ENCODE peak calls at places on chromosomes 5 and 9, in nine cellular contexts. One of them, this sample, is unnamed.

GRCh38 chr9:111429175-111429574 is 55.0 kb downstream of the ECPAS start:
- DNase-seq in aorta: no peak
- DNase-seq in astrocyte: peak; percentile 23
- DNase-seq in A549: no peak
- DNase-seq in fibroblast of lung: no peak
- DNase-seq in Panc1: peak; percentile 4
- DNase-seq in hepatocyte: no peak
- DNase-seq in neuronal stem cell: no peak
- DNase-seq in transverse colon: no peak
- DNase-seq in this sample: no peak

GRCh38 chr9:16572005-16572727 is 298.3 kb downstream of the BNC2 start:
- DNase-seq in aorta: no peak
- DNase-seq in astrocyte: no peak
- DNase-seq in A549: no peak
- DNase-seq in fibroblast of lung: no peak
- DNase-seq in Panc1: no peak
- DNase-seq in hepatocyte: no peak
- DNase-seq in neuronal stem cell: peak; percentile 35
- DNase-seq in transverse colon: no peak
- DNase-seq in this sample: no peak

GRCh38 chr5:178377583-178378270 is 145.1 kb upstream of the PHYKPL start:
- DNase-seq in aorta: no peak
- DNase-seq in astrocyte: no peak
- DNase-seq in A549: no peak
- DNase-seq in fibroblast of lung: no peak
- DNase-seq in Panc1: no peak
- DNase-seq in hepatocyte: no peak
- DNase-seq in neuronal stem cell: no peak
- DNase-seq in transverse colon: no peak
- DNase-seq in this sample: no peak

GRCh38 chr5:62496152-62496551 is 82.5 kb upstream of the LRRC70 start:
- DNase-seq in aorta: no peak
- DNase-seq in astrocyte: no peak
- DNase-seq in A549: no peak
- DNase-seq in fibroblast of lung: no peak
- DNase-seq in Panc1: no peak
- DNase-seq in hepatocyte: no peak
- DNase-seq in neuronal stem cell: no peak
- DNase-seq in transverse colon: no peak
- DNase-seq in this sample: no peak

GRCh38 chr5:78007232-78007631 is 231.1 kb upstream of the TBCA start:
- DNase-seq in aorta: no peak
- DNase-seq in astrocyte: no peak
- DNase-seq in A549: no peak
- DNase-seq in fibroblast of lung: no peak
- DNase-seq in Panc1: no peak
- DNase-seq in hepatocyte: no peak
- DNase-seq in neuronal stem cell: no peak
- DNase-seq in transverse colon: no peak
- DNase-seq in this sample: no peak

GRCh38 chr9:12163775-12164458 is 529.3 kb upstream of the TYRP1 start:
- DNase-seq in aorta: no peak
- DNase-seq in astrocyte: no peak
- DNase-seq in A549: no peak
- DNase-seq in fibroblast of lung: no peak
- DNase-seq in Panc1: no peak
- DNase-seq in hepatocyte: no peak
- DNase-seq in neuronal stem cell: no peak
- DNase-seq in transverse colon: no peak
- DNase-seq in this sample: no peak

GRCh38 chr9:4318741-4319140 is 18.9 kb upstream of the GLIS3 start:
- DNase-seq in aorta: no peak
- DNase-seq in astrocyte: no peak
- DNase-seq in A549: no peak
- DNase-seq in fibroblast of lung: peak; percentile 33
- DNase-seq in Panc1: no peak
- DNase-seq in hepatocyte: no peak
- DNase-seq in neuronal stem cell: no peak
- DNase-seq in transverse colon: no peak
- DNase-seq in this sample: no peak

GRCh38 chr5:176647870-176648466 is 684 bp downstream of the TSPAN17 start:
- DNase-seq in aorta: no peak
- DNase-seq in astrocyte: no peak
- DNase-seq in A549: no peak
- DNase-seq in fibroblast of lung: no peak
- DNase-seq in Panc1: no peak
- DNase-seq in hepatocyte: peak; percentile 71
- DNase-seq in neuronal stem cell: no peak
- DNase-seq in transverse colon: peak; percentile 77
- DNase-seq in this sample: no peak

GRCh38 chr5:143153332-143154119 is 250.0 kb downstream of the NR3C1 start:
- DNase-seq in aorta: peak; percentile 87
- DNase-seq in astrocyte: peak; percentile 90
- DNase-seq in A549: no peak
- DNase-seq in fibroblast of lung: peak; percentile 97
- DNase-seq in Panc1: no peak
- DNase-seq in hepatocyte: no peak
- DNase-seq in neuronal stem cell: no peak
- DNase-seq in transverse colon: peak; percentile 57
- DNase-seq in this sample: no peak

GRCh38 chr9:113511047-113511521 is 47.6 kb downstream of the RGS3 start:
- DNase-seq in aorta: peak; percentile 69
- DNase-seq in astrocyte: no peak
- DNase-seq in A549: no peak
- DNase-seq in fibroblast of lung: no peak
- DNase-seq in Panc1: no peak
- DNase-seq in hepatocyte: no peak
- DNase-seq in neuronal stem cell: no peak
- DNase-seq in transverse colon: peak; percentile 59
- DNase-seq in this sample: no peak

GRCh38 chr5:38208782-38209378 is 49.5 kb upstream of the EGFLAM start:
- DNase-seq in aorta: no peak
- DNase-seq in astrocyte: peak; percentile 16
- DNase-seq in A549: peak; percentile 61
- DNase-seq in fibroblast of lung: peak; percentile 51
- DNase-seq in Panc1: peak; percentile 28
- DNase-seq in hepatocyte: peak; percentile 70
- DNase-seq in neuronal stem cell: peak; percentile 32
- DNase-seq in transverse colon: no peak
- DNase-seq in this sample: no peak

GRCh38 chr5:36658016-36658415 is 51.6 kb downstream of the SLC1A3 start:
- DNase-seq in aorta: no peak
- DNase-seq in astrocyte: peak; percentile 75
- DNase-seq in A549: no peak
- DNase-seq in fibroblast of lung: no peak
- DNase-seq in Panc1: no peak
- DNase-seq in hepatocyte: no peak
- DNase-seq in neuronal stem cell: no peak
- DNase-seq in transverse colon: no peak
- DNase-seq in this sample: no peak

GRCh38 chr5:135594416-135594960 is 15.7 kb upstream of the CXCL14 start:
- DNase-seq in aorta: no peak
- DNase-seq in astrocyte: no peak
- DNase-seq in A549: no peak
- DNase-seq in fibroblast of lung: no peak
- DNase-seq in Panc1: no peak
- DNase-seq in hepatocyte: no peak
- DNase-seq in neuronal stem cell: no peak
- DNase-seq in transverse colon: no peak
- DNase-seq in this sample: no peak

DNA sequence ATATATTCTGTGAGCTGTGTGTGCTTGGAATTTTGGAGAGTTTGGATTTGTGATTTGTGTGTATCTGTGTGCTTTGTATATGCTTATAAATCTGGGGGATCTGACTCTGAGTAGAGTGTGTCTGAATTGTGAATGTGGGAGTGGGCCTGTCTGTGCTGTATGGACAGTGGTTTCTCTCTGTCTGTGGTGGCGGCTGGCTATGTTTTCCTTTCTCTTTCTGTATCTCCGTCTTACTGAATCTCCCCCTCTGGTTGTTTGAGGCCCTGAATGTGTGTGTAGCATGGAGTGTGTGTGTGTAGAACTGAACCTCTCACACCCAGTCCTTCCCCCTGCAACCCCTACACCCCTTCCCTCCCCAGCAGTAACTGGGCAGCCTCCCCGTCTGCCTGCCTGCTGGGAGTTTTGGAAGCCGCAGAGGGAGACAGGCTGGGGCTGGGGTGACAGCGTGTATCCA is 4.7 kb downstream of the CXXC5 start:
- DNase-seq in aorta: no peak
- DNase-seq in astrocyte: no peak
- DNase-seq in A549: no peak
- DNase-seq in fibroblast of lung: no peak
- DNase-seq in Panc1: no peak
- DNase-seq in hepatocyte: no peak
- DNase-seq in neuronal stem cell: no peak
- DNase-seq in transverse colon: no peak
- DNase-seq in this sample: no peak
- H3K4me3 ChIP-seq in aorta: no peak overlapping the region
- H3K4me3 ChIP-seq in astrocyte: peak overlapping the region; percentile 41
- H3K4me3 ChIP-seq in A549: no peak overlapping the region
- H3K4me3 ChIP-seq in fibroblast of lung: peak overlapping the region; percentile 46
- H3K4me3 ChIP-seq in Panc1: peak overlapping the region; percentile 81
- H3K4me3 ChIP-seq in hepatocyte: no peak overlapping the region
- H3K4me3 ChIP-seq in neuronal stem cell: no peak overlapping the region
- H3K4me3 ChIP-seq in transverse colon: no peak overlapping the region
- H3K4me3 ChIP-seq in this sample: no peak overlapping the region

DNA sequence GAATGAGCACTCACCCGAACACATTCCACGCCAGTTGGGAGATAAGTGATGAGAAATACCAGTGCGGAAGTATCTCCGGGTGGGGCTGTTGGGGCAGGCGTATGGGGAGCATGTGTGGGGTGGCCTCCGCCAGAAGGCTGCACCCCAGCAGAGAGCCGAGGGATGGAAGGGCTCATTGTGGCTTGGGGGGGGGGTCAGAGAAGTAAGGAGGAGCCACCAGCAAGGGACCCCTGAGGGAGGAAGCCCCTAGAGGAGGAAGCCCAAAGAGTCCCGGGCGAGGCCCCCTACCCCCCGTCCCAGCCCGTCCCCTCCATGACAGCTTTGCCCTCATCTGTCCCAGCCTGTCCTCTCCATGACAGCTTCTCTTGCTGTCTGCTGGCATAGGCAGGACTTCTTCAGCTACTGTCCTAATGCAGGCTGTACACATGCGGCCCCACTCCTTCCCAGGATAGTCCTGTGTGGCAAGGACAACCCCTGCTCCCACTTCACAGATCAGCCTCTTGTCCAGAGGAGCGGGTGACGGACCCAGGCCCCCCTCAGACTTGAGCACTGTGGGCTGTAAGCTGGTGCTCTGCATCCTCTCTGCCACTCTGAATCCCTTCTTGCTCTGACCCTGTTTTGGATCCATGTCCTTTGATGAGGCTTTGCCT is 239.6 kb downstream of the CACNA1B start:
- DNase-seq in aorta: no peak
- DNase-seq in astrocyte: no peak
- DNase-seq in A549: no peak
- DNase-seq in fibroblast of lung: no peak
- DNase-seq in Panc1: no peak
- DNase-seq in hepatocyte: peak; percentile 2
- DNase-seq in neuronal stem cell: no peak
- DNase-seq in transverse colon: no peak
- DNase-seq in this sample: no peak
- H3K9me3 ChIP-seq in aorta: no peaks in the 10 kb centered on the region
- H3K9me3 ChIP-seq in astrocyte: peaks cover 7% of the 10 kb centered on the region
- H3K9me3 ChIP-seq in A549: no peaks in the 10 kb centered on the region
- H3K9me3 ChIP-seq in fibroblast of lung: no peaks in the 10 kb centered on the region
- H3K9me3 ChIP-seq in Panc1: no peaks in the 10 kb centered on the region
- H3K9me3 ChIP-seq in hepatocyte: no peaks in the 10 kb centered on the region
- H3K9me3 ChIP-seq in neuronal stem cell: peaks cover 44% of the 10 kb centered on the region
- H3K9me3 ChIP-seq in transverse colon: no peaks in the 10 kb centered on the region
- H3K9me3 ChIP-seq in this sample: no peaks in the 10 kb centered on the region

GRCh38 chr5:79509244-79509880 is 4.6 kb downstream of the HOMER1 start:
- DNase-seq in aorta: no peak
- DNase-seq in astrocyte: no peak
- DNase-seq in A549: no peak
- DNase-seq in fibroblast of lung: no peak
- DNase-seq in Panc1: no peak
- DNase-seq in hepatocyte: no peak
- DNase-seq in neuronal stem cell: no peak
- DNase-seq in transverse colon: no peak
- DNase-seq in this sample: no peak

GRCh38 chr5:79510638-79511037 is 3.3 kb downstream of the HOMER1 start:
- DNase-seq in aorta: no peak
- DNase-seq in astrocyte: no peak
- DNase-seq in A549: no peak
- DNase-seq in fibroblast of lung: no peak
- DNase-seq in Panc1: no peak
- DNase-seq in hepatocyte: no peak
- DNase-seq in neuronal stem cell: no peak
- DNase-seq in transverse colon: no peak
- DNase-seq in this sample: no peak

GRCh38 chr5:79507251-79508205 is 6.4 kb downstream of the HOMER1 start:
- DNase-seq in aorta: no peak
- DNase-seq in astrocyte: no peak
- DNase-seq in A549: no peak
- DNase-seq in fibroblast of lung: no peak
- DNase-seq in Panc1: no peak
- DNase-seq in hepatocyte: no peak
- DNase-seq in neuronal stem cell: no peak
- DNase-seq in transverse colon: no peak
- DNase-seq in this sample: no peak

GRCh38 chr5:79508354-79508753 is 5.6 kb downstream of the HOMER1 start:
- DNase-seq in aorta: no peak
- DNase-seq in astrocyte: no peak
- DNase-seq in A549: no peak
- DNase-seq in fibroblast of lung: no peak
- DNase-seq in Panc1: no peak
- DNase-seq in hepatocyte: no peak
- DNase-seq in neuronal stem cell: no peak
- DNase-seq in transverse colon: no peak
- DNase-seq in this sample: no peak

DNA sequence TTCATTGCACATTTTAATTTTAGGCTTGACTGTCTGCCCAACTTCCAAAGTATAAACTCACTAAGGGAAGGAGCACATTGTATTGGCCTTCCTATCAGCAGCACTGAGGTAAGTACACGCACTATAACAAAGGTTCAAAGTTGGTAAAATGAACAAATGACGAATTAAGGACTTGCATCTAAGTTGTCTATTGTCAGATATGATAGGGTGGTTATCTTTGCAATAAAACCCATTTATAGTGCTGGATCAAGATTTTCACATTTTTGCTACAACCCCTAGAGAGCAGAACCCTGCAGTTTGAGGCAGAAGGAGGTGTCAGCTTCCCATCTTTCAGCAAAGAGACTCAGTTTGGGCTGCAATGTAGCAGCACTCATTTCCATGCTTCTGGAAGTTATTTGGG is 5.1 kb downstream of the HOMER1 start:
- DNase-seq in aorta: no peak
- DNase-seq in astrocyte: no peak
- DNase-seq in A549: no peak
- DNase-seq in fibroblast of lung: no peak
- DNase-seq in Panc1: no peak
- DNase-seq in hepatocyte: no peak
- DNase-seq in neuronal stem cell: no peak
- DNase-seq in transverse colon: no peak
- DNase-seq in this sample: no peak
- H3K27ac ChIP-seq in aorta: no peak overlapping the region
- H3K27ac ChIP-seq in astrocyte: no peak overlapping the region
- H3K27ac ChIP-seq in A549: no peak overlapping the region
- H3K27ac ChIP-seq in fibroblast of lung: no peak overlapping the region
- H3K27ac ChIP-seq in Panc1: no peak overlapping the region
- H3K27ac ChIP-seq in hepatocyte: no peak overlapping the region
- H3K27ac ChIP-seq in neuronal stem cell: peak overlapping the region; percentile 19
- H3K27ac ChIP-seq in transverse colon: no peak overlapping the region
- H3K27ac ChIP-seq in this sample: no peak overlapping the region

GRCh38 chr5:139343476-139343875 is 1.8 kb downstream of the PAIP2 start:
- DNase-seq in aorta: no peak
- DNase-seq in astrocyte: no peak
- DNase-seq in A549: no peak
- DNase-seq in fibroblast of lung: no peak
- DNase-seq in Panc1: no peak
- DNase-seq in hepatocyte: no peak
- DNase-seq in neuronal stem cell: no peak
- DNase-seq in transverse colon: no peak
- DNase-seq in this sample: no peak
- H3K4me3 ChIP-seq in aorta: no peak overlapping the region
- H3K4me3 ChIP-seq in astrocyte: peak overlapping the region; percentile 98
- H3K4me3 ChIP-seq in A549: peak overlapping the region; percentile 81
- H3K4me3 ChIP-seq in fibroblast of lung: peak overlapping the region; percentile 97
- H3K4me3 ChIP-seq in Panc1: peak overlapping the region; percentile 98
- H3K4me3 ChIP-seq in hepatocyte: peak overlapping the region; percentile 50
- H3K4me3 ChIP-seq in neuronal stem cell: no peak overlapping the region
- H3K4me3 ChIP-seq in transverse colon: no peak overlapping the region
- H3K4me3 ChIP-seq in this sample: peak overlapping the region; percentile 96